ENCODE peak calls at places on chromosomes 7 and 10, in seven cellular contexts. One of them, this sample, is unnamed.

GRCh38 chr10:184911-185310 is 49.7 kb downstream of the ZMYND11 start:
- DNase-seq in IMR-90: peak
- DNase-seq in thoracic aorta: no peak
- DNase-seq in CD4-positive, CD25-positive, alpha-beta regulatory T cell: no peak
- DNase-seq in colonic mucosa: no peak
- DNase-seq in PC-3: peak
- DNase-seq in left ventricle myocardium inferior: no peak
- DNase-seq in this sample: no peak

GRCh38 chr7:10156972-10157371 is 816.7 kb upstream of the PHF14 start:
- DNase-seq in IMR-90: no peak
- DNase-seq in thoracic aorta: no peak
- DNase-seq in CD4-positive, CD25-positive, alpha-beta regulatory T cell: no peak
- DNase-seq in colonic mucosa: no peak
- DNase-seq in PC-3: peak
- DNase-seq in left ventricle myocardium inferior: no peak
- DNase-seq in this sample: no peak

GRCh38 chr7:138755331-138755747 is 42.5 kb upstream of the TMEM213 start:
- DNase-seq in IMR-90: no peak
- DNase-seq in thoracic aorta: no peak
- DNase-seq in CD4-positive, CD25-positive, alpha-beta regulatory T cell: no peak
- DNase-seq in colonic mucosa: no peak
- DNase-seq in PC-3: peak
- DNase-seq in left ventricle myocardium inferior: no peak
- DNase-seq in this sample: no peak

GRCh38 chr7:5559586-5559985 is 136.0 kb upstream of the TNRC18 start:
- DNase-seq in IMR-90: no peak
- DNase-seq in thoracic aorta: no peak
- DNase-seq in CD4-positive, CD25-positive, alpha-beta regulatory T cell: no peak
- DNase-seq in colonic mucosa: no peak
- DNase-seq in PC-3: no peak
- DNase-seq in left ventricle myocardium inferior: no peak
- DNase-seq in this sample: no peak

GRCh38 chr10:124798364-124798763 is 3.3 kb upstream of the ABRAXAS2 start:
- DNase-seq in IMR-90: no peak
- DNase-seq in thoracic aorta: no peak
- DNase-seq in CD4-positive, CD25-positive, alpha-beta regulatory T cell: no peak
- DNase-seq in colonic mucosa: no peak
- DNase-seq in PC-3: no peak
- DNase-seq in left ventricle myocardium inferior: no peak
- DNase-seq in this sample: no peak

GRCh38 chr7:158525648-158526484 is 61.8 kb downstream of the PTPRN2 start:
- DNase-seq in IMR-90: no peak
- DNase-seq in thoracic aorta: no peak
- DNase-seq in CD4-positive, CD25-positive, alpha-beta regulatory T cell: no peak
- DNase-seq in colonic mucosa: no peak
- DNase-seq in PC-3: no peak
- DNase-seq in left ventricle myocardium inferior: no peak
- DNase-seq in this sample: no peak

GRCh38 chr7:151248191-151249033 is at the start of gene SMARCD3:
- DNase-seq in IMR-90: peak
- DNase-seq in thoracic aorta: no peak
- DNase-seq in CD4-positive, CD25-positive, alpha-beta regulatory T cell: no peak
- DNase-seq in colonic mucosa: peak
- DNase-seq in PC-3: peak
- DNase-seq in left ventricle myocardium inferior: peak
- DNase-seq in this sample: peak

GRCh38 chr7:86956567-86956966 is 102.9 kb downstream of the ELAPOR2 start:
- DNase-seq in IMR-90: no peak
- DNase-seq in thoracic aorta: no peak
- DNase-seq in CD4-positive, CD25-positive, alpha-beta regulatory T cell: no peak
- DNase-seq in colonic mucosa: no peak
- DNase-seq in PC-3: no peak
- DNase-seq in left ventricle myocardium inferior: no peak
- DNase-seq in this sample: no peak

GRCh38 chr7:140200102-140200989 is 23.6 kb upstream of the KDM7A start:
- DNase-seq in IMR-90: peak
- DNase-seq in thoracic aorta: peak
- DNase-seq in CD4-positive, CD25-positive, alpha-beta regulatory T cell: no peak
- DNase-seq in colonic mucosa: peak
- DNase-seq in PC-3: peak
- DNase-seq in left ventricle myocardium inferior: no peak
- DNase-seq in this sample: peak

GRCh38 chr7:113197274-113197673 is 78.9 kb upstream of the SMIM30 start:
- DNase-seq in IMR-90: peak
- DNase-seq in thoracic aorta: no peak
- DNase-seq in CD4-positive, CD25-positive, alpha-beta regulatory T cell: no peak
- DNase-seq in colonic mucosa: no peak
- DNase-seq in PC-3: peak
- DNase-seq in left ventricle myocardium inferior: no peak
- DNase-seq in this sample: no peak

GRCh38 chr10:7408003-7408493 is 2.8 kb downstream of the SFMBT2 start:
- DNase-seq in IMR-90: no peak
- DNase-seq in thoracic aorta: no peak
- DNase-seq in CD4-positive, CD25-positive, alpha-beta regulatory T cell: peak
- DNase-seq in colonic mucosa: peak
- DNase-seq in PC-3: no peak
- DNase-seq in left ventricle myocardium inferior: peak
- DNase-seq in this sample: peak

GRCh38 chr7:4610768-4611467 is 71.2 kb upstream of the FOXK1 start:
- DNase-seq in IMR-90: peak
- DNase-seq in thoracic aorta: no peak
- DNase-seq in CD4-positive, CD25-positive, alpha-beta regulatory T cell: peak
- DNase-seq in colonic mucosa: peak
- DNase-seq in PC-3: peak
- DNase-seq in left ventricle myocardium inferior: no peak
- DNase-seq in this sample: no peak

GRCh38 chr10:88314362-88314761 is 268.8 kb downstream of the RNLS start:
- DNase-seq in IMR-90: no peak
- DNase-seq in thoracic aorta: no peak
- DNase-seq in CD4-positive, CD25-positive, alpha-beta regulatory T cell: no peak
- DNase-seq in colonic mucosa: no peak
- DNase-seq in PC-3: no peak
- DNase-seq in left ventricle myocardium inferior: no peak
- DNase-seq in this sample: no peak

GRCh38 chr7:108094933-108095710 is 35.0 kb downstream of the LAMB4 start:
- DNase-seq in IMR-90: peak
- DNase-seq in thoracic aorta: peak
- DNase-seq in CD4-positive, CD25-positive, alpha-beta regulatory T cell: no peak
- DNase-seq in colonic mucosa: peak
- DNase-seq in PC-3: peak
- DNase-seq in left ventricle myocardium inferior: no peak
- DNase-seq in this sample: no peak

GRCh38 chr7:101179780-101180755 is at the start of gene NAT16:
- DNase-seq in IMR-90: no peak
- DNase-seq in thoracic aorta: no peak
- DNase-seq in CD4-positive, CD25-positive, alpha-beta regulatory T cell: no peak
- DNase-seq in colonic mucosa: no peak
- DNase-seq in PC-3: no peak
- DNase-seq in left ventricle myocardium inferior: no peak
- DNase-seq in this sample: no peak

GRCh38 chr7:85185355-85186082 is 1.3 kb downstream of the SEMA3D start:
- DNase-seq in IMR-90: peak
- DNase-seq in thoracic aorta: peak
- DNase-seq in CD4-positive, CD25-positive, alpha-beta regulatory T cell: no peak
- DNase-seq in colonic mucosa: peak
- DNase-seq in PC-3: peak
- DNase-seq in left ventricle myocardium inferior: peak
- DNase-seq in this sample: peak

GRCh38 chr7:27191081-27191715 is 6.2 kb upstream of the HOXA11 start:
- DNase-seq in IMR-90: no peak
- DNase-seq in thoracic aorta: no peak
- DNase-seq in CD4-positive, CD25-positive, alpha-beta regulatory T cell: no peak
- DNase-seq in colonic mucosa: peak
- DNase-seq in PC-3: peak
- DNase-seq in left ventricle myocardium inferior: no peak
- DNase-seq in this sample: peak

GRCh38 chr10:79221110-79222051 is 125.9 kb upstream of the PPIF start:
- DNase-seq in IMR-90: peak
- DNase-seq in thoracic aorta: no peak
- DNase-seq in CD4-positive, CD25-positive, alpha-beta regulatory T cell: no peak
- DNase-seq in colonic mucosa: peak
- DNase-seq in PC-3: no peak
- DNase-seq in left ventricle myocardium inferior: peak
- DNase-seq in this sample: peak

GRCh38 chr7:503575-504111 is 16.0 kb downstream of the PDGFA start:
- DNase-seq in IMR-90: no peak
- DNase-seq in thoracic aorta: no peak
- DNase-seq in CD4-positive, CD25-positive, alpha-beta regulatory T cell: no peak
- DNase-seq in colonic mucosa: peak
- DNase-seq in PC-3: no peak
- DNase-seq in left ventricle myocardium inferior: peak
- DNase-seq in this sample: peak

GRCh38 chr7:36474283-36475010 is 84.8 kb downstream of the ANLN start:
- DNase-seq in IMR-90: peak
- DNase-seq in thoracic aorta: no peak
- DNase-seq in CD4-positive, CD25-positive, alpha-beta regulatory T cell: no peak
- DNase-seq in colonic mucosa: no peak
- DNase-seq in PC-3: peak
- DNase-seq in left ventricle myocardium inferior: no peak
- DNase-seq in this sample: no peak

GRCh38 chr10:8400151-8400550 is 345.7 kb downstream of the GATA3 start:
- DNase-seq in IMR-90: no peak
- DNase-seq in thoracic aorta: no peak
- DNase-seq in CD4-positive, CD25-positive, alpha-beta regulatory T cell: no peak
- DNase-seq in colonic mucosa: no peak
- DNase-seq in PC-3: no peak
- DNase-seq in left ventricle myocardium inferior: no peak
- DNase-seq in this sample: no peak

GRCh38 chr10:89659185-89660131 is 14.4 kb upstream of the PANK1 start:
- DNase-seq in IMR-90: peak
- DNase-seq in thoracic aorta: no peak
- DNase-seq in CD4-positive, CD25-positive, alpha-beta regulatory T cell: no peak
- DNase-seq in colonic mucosa: no peak
- DNase-seq in PC-3: peak
- DNase-seq in left ventricle myocardium inferior: no peak
- DNase-seq in this sample: no peak

GRCh38 chr10:13938940-13939339 is 352.2 kb downstream of the PRPF18 start:
- DNase-seq in IMR-90: no peak
- DNase-seq in thoracic aorta: no peak
- DNase-seq in CD4-positive, CD25-positive, alpha-beta regulatory T cell: no peak
- DNase-seq in colonic mucosa: no peak
- DNase-seq in PC-3: no peak
- DNase-seq in left ventricle myocardium inferior: no peak
- DNase-seq in this sample: no peak

GRCh38 chr7:1525409-1525808 is 5.1 kb upstream of the MAFK start:
- DNase-seq in IMR-90: no peak
- DNase-seq in thoracic aorta: no peak
- DNase-seq in CD4-positive, CD25-positive, alpha-beta regulatory T cell: no peak
- DNase-seq in colonic mucosa: no peak
- DNase-seq in PC-3: no peak
- DNase-seq in left ventricle myocardium inferior: no peak
- DNase-seq in this sample: no peak

GRCh38 chr7:25134360-25135010 is 9.4 kb upstream of the CYCS start:
- DNase-seq in IMR-90: peak
- DNase-seq in thoracic aorta: no peak
- DNase-seq in CD4-positive, CD25-positive, alpha-beta regulatory T cell: no peak
- DNase-seq in colonic mucosa: no peak
- DNase-seq in PC-3: no peak
- DNase-seq in left ventricle myocardium inferior: no peak
- DNase-seq in this sample: no peak

GRCh38 chr7:76234931-76235441 is 33.3 kb downstream of the SRRM3 start:
- DNase-seq in IMR-90: peak
- DNase-seq in thoracic aorta: peak
- DNase-seq in CD4-positive, CD25-positive, alpha-beta regulatory T cell: peak
- DNase-seq in colonic mucosa: peak
- DNase-seq in PC-3: peak
- DNase-seq in left ventricle myocardium inferior: peak
- DNase-seq in this sample: peak
- H3K4me3 ChIP-seq in IMR-90: no peak
- H3K4me3 ChIP-seq in thoracic aorta: peak
- H3K4me3 ChIP-seq in CD4-positive, CD25-positive, alpha-beta regulatory T cell: no peak
- H3K4me3 ChIP-seq in colonic mucosa: no peak
- H3K4me3 ChIP-seq in PC-3: no peak
- H3K4me3 ChIP-seq in left ventricle myocardium inferior: peak
- H3K4me3 ChIP-seq in this sample: peak

GRCh38 chr10:43453266-43453831 is 16.4 kb downstream of the ZNF487 start:
- DNase-seq in IMR-90: no peak
- DNase-seq in thoracic aorta: no peak
- DNase-seq in CD4-positive, CD25-positive, alpha-beta regulatory T cell: peak
- DNase-seq in colonic mucosa: no peak
- DNase-seq in PC-3: no peak
- DNase-seq in left ventricle myocardium inferior: no peak
- DNase-seq in this sample: no peak
- H3K27ac ChIP-seq in IMR-90: no peak
- H3K27ac ChIP-seq in thoracic aorta: no peak
- H3K27ac ChIP-seq in CD4-positive, CD25-positive, alpha-beta regulatory T cell: peak
- H3K27ac ChIP-seq in colonic mucosa: no peak
- H3K27ac ChIP-seq in PC-3: no peak
- H3K27ac ChIP-seq in left ventricle myocardium inferior: no peak
- H3K27ac ChIP-seq in this sample: no peak

DNA sequence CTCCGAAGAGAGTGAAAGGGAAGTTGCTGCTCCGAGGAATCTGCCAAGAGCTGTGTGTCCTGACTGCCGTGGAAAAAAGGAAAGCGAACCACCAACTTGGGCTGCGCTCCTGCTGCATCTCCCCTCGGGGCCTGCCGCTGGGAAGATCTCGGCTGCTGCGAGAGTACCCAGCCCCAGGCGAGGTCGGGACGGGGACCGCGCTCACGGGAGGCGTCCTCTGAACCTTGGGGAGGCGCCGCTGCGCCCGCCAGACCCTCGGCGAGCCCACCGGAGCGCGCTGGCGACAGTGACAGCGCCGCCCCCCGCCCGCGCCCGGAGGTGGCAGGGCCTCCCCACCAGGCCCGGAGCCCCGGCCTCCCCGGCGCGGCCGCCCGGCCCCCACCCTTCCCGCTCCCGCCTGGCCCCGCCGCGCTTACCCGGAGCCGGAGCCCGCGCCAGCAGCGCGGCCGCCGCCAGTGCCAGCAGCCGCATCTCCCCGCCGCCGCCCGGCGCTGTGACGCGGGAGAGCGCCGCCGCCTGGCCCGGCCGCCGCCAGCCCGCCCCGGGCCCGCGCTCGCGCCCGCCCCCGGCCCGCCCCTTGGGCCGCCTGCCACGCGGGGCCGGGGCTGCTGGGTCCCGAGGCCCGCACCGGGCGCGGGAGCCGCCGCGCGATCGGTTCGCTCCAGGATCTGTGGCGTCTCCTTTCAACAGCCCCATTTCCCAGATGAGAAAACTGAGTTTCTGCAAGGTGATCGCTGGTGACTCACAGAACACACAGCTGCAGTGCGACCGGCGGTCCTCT is at the start of gene VSTM4:
- DNase-seq in IMR-90: peak
- DNase-seq in thoracic aorta: no peak
- DNase-seq in CD4-positive, CD25-positive, alpha-beta regulatory T cell: no peak
- DNase-seq in colonic mucosa: no peak
- DNase-seq in PC-3: no peak
- DNase-seq in left ventricle myocardium inferior: peak
- DNase-seq in this sample: peak
- H3K4me3 ChIP-seq in IMR-90: peak
- H3K4me3 ChIP-seq in thoracic aorta: peak
- H3K4me3 ChIP-seq in CD4-positive, CD25-positive, alpha-beta regulatory T cell: no peak
- H3K4me3 ChIP-seq in colonic mucosa: peak
- H3K4me3 ChIP-seq in PC-3: no peak
- H3K4me3 ChIP-seq in left ventricle myocardium inferior: peak
- H3K4me3 ChIP-seq in this sample: peak

DNA sequence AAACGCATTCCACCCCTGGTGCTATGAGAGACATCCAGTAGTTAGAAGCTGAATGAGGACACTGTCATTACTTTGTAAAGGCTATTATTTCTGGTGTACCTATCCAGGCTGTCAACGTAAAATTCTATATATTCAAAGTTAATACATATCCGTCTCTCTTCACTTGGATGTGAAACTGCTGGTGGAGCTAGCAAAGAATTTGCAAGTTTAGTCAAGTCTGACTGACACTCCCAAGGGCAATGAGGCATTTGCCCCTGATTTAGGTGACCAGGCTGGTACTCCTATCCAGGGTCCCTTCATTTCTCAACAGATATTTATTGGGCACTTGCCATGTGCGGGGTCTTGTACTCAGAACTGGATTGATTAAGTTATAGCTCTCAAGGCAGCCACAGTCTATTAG is 260.1 kb upstream of the CDC14C start:
- DNase-seq in IMR-90: no peak
- DNase-seq in thoracic aorta: no peak
- DNase-seq in CD4-positive, CD25-positive, alpha-beta regulatory T cell: no peak
- DNase-seq in colonic mucosa: no peak
- DNase-seq in PC-3: no peak
- DNase-seq in left ventricle myocardium inferior: no peak
- DNase-seq in this sample: no peak
- H3K27ac ChIP-seq in IMR-90: no peak
- H3K27ac ChIP-seq in thoracic aorta: no peak
- H3K27ac ChIP-seq in CD4-positive, CD25-positive, alpha-beta regulatory T cell: no peak
- H3K27ac ChIP-seq in colonic mucosa: no peak
- H3K27ac ChIP-seq in PC-3: no peak
- H3K27ac ChIP-seq in left ventricle myocardium inferior: no peak
- H3K27ac ChIP-seq in this sample: no peak